ENCODE peak calls at places on chromosome 3, in four cellular contexts. One of them, this sample, is unnamed.
A peak's percentile ranks its signal among the peaks of the same experiment; 100 is the strongest.

GRCh38 chr3:113985526-113985925 is 37.7 kb downstream of the ZDHHC23 start:
- DNase-seq in WERI-Rb-1: no peak
- DNase-seq in AG04450: no peak
- DNase-seq in prostate gland: no peak
- DNase-seq in this sample: no peak

GRCh38 chr3:135760581-135760980 is 204.9 kb upstream of the PPP2R3A start:
- DNase-seq in AG04450: no peak
- DNase-seq in WERI-Rb-1: no peak
- DNase-seq in prostate gland: no peak
- DNase-seq in this sample: no peak

GRCh38 chr3:14225421-14225820 is 46.8 kb downstream of the LSM3 start:
- DNase-seq in WERI-Rb-1: no peak
- DNase-seq in prostate gland: no peak
- DNase-seq in AG04450: no peak
- DNase-seq in this sample: no peak

GRCh38 chr3:16807441-16807840 is 77.3 kb upstream of the PLCL2 start:
- DNase-seq in WERI-Rb-1: no peak
- DNase-seq in prostate gland: no peak
- DNase-seq in AG04450: no peak
- DNase-seq in this sample: no peak

GRCh38 chr3:102104093-102104492 is 254.8 kb downstream of the NFKBIZ start:
- DNase-seq in WERI-Rb-1: no peak
- DNase-seq in AG04450: no peak
- DNase-seq in prostate gland: no peak
- DNase-seq in this sample: no peak

GRCh38 chr3:165775824-165776223 is 61.4 kb downstream of the BCHE start:
- DNase-seq in prostate gland: no peak
- DNase-seq in WERI-Rb-1: no peak
- DNase-seq in AG04450: no peak
- DNase-seq in this sample: no peak

GRCh38 chr3:194957743-194958240 is 272.1 kb downstream of the FAM43A start:
- DNase-seq in AG04450: no peak
- DNase-seq in prostate gland: no peak
- DNase-seq in WERI-Rb-1: peak; percentile 10
- DNase-seq in this sample: no peak

GRCh38 chr3:119235151-119235550 is 5.5 kb downstream of the B4GALT4 start:
- DNase-seq in WERI-Rb-1: no peak
- DNase-seq in prostate gland: no peak
- DNase-seq in AG04450: no peak
- DNase-seq in this sample: no peak

GRCh38 chr3:5568451-5568850 is 380.9 kb downstream of the EDEM1 start:
- DNase-seq in prostate gland: no peak
- DNase-seq in WERI-Rb-1: no peak
- DNase-seq in AG04450: no peak
- DNase-seq in this sample: no peak

GRCh38 chr3:53101956-53102355 is 28.3 kb downstream of the RFT1 start:
- DNase-seq in AG04450: no peak
- DNase-seq in WERI-Rb-1: no peak
- DNase-seq in prostate gland: no peak
- DNase-seq in this sample: no peak

GRCh38 chr3:184336484-184337230 is 743 bp upstream of the FAM131A start:
- DNase-seq in prostate gland: peak; percentile 23
- DNase-seq in WERI-Rb-1: no peak
- DNase-seq in AG04450: no peak
- DNase-seq in this sample: peak; percentile 53

GRCh38 chr3:194166682-194167479 is 30.9 kb downstream of the HES1 start:
- DNase-seq in WERI-Rb-1: peak; percentile 58
- DNase-seq in AG04450: no peak
- DNase-seq in prostate gland: peak; percentile 55
- DNase-seq in this sample: no peak

GRCh38 chr3:139520028-139520737 is 19.4 kb downstream of the RBP1 start:
- DNase-seq in AG04450: no peak
- DNase-seq in prostate gland: no peak
- DNase-seq in WERI-Rb-1: peak; percentile 49
- DNase-seq in this sample: no peak

GRCh38 chr3:72590732-72591192 is 257.5 kb downstream of the SHQ1 start:
- DNase-seq in WERI-Rb-1: no peak
- DNase-seq in prostate gland: no peak
- DNase-seq in AG04450: no peak
- DNase-seq in this sample: no peak

GRCh38 chr3:25489858-25490591 is 62.0 kb downstream of the RARB start:
- DNase-seq in AG04450: no peak
- DNase-seq in prostate gland: no peak
- DNase-seq in WERI-Rb-1: no peak
- DNase-seq in this sample: no peak

GRCh38 chr3:29167180-29167579 is 113.7 kb upstream of the RBMS3 start:
- DNase-seq in AG04450: peak; percentile 20
- DNase-seq in prostate gland: no peak
- DNase-seq in WERI-Rb-1: no peak
- DNase-seq in this sample: no peak
- H3K4me3 ChIP-seq in AG04450: no peak overlapping the region
- H3K4me3 ChIP-seq in prostate gland: no peak overlapping the region
- H3K4me3 ChIP-seq in WERI-Rb-1: no peak overlapping the region
- H3K4me3 ChIP-seq in this sample: no peak overlapping the region

DNA sequence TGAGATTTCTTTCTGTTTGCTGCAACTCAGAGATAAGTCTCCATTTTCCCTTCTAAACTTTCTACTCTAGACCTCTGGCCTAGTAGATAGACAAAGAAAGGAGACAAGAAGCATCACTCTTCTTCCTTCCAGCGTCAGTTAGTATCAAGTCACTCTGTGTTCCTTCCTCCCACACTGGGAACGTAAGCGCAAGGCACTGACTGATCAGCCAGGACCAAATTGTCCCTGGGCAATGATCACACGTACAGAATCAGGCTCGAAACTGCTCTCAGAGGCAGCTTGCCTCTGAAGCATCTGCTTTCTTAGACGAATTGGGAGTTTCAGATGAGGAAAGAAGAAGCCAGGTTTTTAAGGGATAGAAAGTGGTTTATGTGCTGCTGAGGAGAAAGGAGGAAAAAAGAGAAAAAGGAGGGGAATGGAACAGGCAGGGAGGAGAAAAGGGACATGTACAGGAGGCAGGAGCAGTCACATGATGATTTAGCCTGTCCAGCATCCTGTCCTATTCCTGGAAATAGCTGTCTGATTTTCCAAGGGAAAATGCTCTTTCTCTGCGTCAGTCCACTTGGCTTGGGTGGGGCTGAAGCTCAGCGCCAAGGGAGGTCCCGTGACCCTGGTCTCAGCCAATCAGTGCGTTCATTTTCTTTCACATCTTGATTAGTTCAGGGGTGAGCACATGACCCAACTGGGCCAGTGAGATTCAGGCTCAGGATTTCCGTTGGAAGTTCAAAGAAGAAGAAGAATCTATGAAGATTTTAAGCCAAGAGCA is 102.0 kb upstream of the PRICKLE2 start:
- DNase-seq in AG04450: no peak
- DNase-seq in WERI-Rb-1: peak; percentile 64
- DNase-seq in prostate gland: no peak
- DNase-seq in this sample: peak; percentile 29
- H3K4me3 ChIP-seq in AG04450: no peak overlapping the region
- H3K4me3 ChIP-seq in WERI-Rb-1: no peak overlapping the region
- H3K4me3 ChIP-seq in prostate gland: no peak overlapping the region
- H3K4me3 ChIP-seq in this sample: no peak overlapping the region

GRCh38 chr3:174618368-174618767 is 240.8 kb upstream of the NAALADL2 start:
- DNase-seq in WERI-Rb-1: no peak
- DNase-seq in prostate gland: no peak
- DNase-seq in AG04450: no peak
- DNase-seq in this sample: no peak

GRCh38 chr3:174620855-174621457 is 238.2 kb upstream of the NAALADL2 start:
- DNase-seq in WERI-Rb-1: no peak
- DNase-seq in prostate gland: no peak
- DNase-seq in AG04450: no peak
- DNase-seq in this sample: no peak

GRCh38 chr3:174619244-174619643 is 239.9 kb upstream of the NAALADL2 start:
- DNase-seq in WERI-Rb-1: no peak
- DNase-seq in prostate gland: no peak
- DNase-seq in AG04450: no peak
- DNase-seq in this sample: no peak

DNA sequence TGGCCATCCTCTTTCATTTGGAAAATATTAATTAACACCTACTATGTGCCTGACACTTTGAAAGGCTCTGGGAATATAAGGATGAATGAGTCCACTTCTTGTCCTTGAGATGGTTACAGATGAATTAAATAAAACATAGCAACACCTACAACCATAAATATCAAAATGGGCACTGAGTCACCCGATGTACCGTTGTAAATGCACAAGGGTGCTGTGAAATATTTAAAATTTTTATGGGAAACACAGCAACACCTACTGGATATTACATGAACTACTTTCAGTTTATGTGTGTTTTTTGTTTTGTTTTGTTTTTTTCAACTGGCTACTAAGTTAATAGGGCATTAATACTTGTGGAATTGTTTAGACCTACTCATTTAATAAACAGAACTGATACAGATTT is 239.0 kb upstream of the NAALADL2 start:
- DNase-seq in AG04450: no peak
- DNase-seq in WERI-Rb-1: no peak
- DNase-seq in prostate gland: no peak
- DNase-seq in this sample: no peak
- H3K4me3 ChIP-seq in AG04450: no peak overlapping the region
- H3K4me3 ChIP-seq in WERI-Rb-1: no peak overlapping the region
- H3K4me3 ChIP-seq in prostate gland: no peak overlapping the region
- H3K4me3 ChIP-seq in this sample: no peak overlapping the region

GRCh38 chr3:39180546-39181346 is 11.6 kb downstream of the XIRP1 start:
- DNase-seq in AG04450: no peak
- DNase-seq in prostate gland: peak; percentile 97
- DNase-seq in WERI-Rb-1: peak; percentile 89
- DNase-seq in this sample: peak; percentile 90

GRCh38 chr3:39180183-39180545 is 12.2 kb downstream of the XIRP1 start:
- DNase-seq in prostate gland: no peak
- DNase-seq in WERI-Rb-1: no peak
- DNase-seq in AG04450: no peak
- DNase-seq in this sample: no peak

GRCh38 chr3:39177708-39178332 is 14.6 kb downstream of the XIRP1 start:
- DNase-seq in AG04450: peak; percentile 86
- DNase-seq in WERI-Rb-1: peak; percentile 66
- DNase-seq in prostate gland: peak; percentile 91
- DNase-seq in this sample: peak; percentile 95

GRCh38 chr3:39176025-39176714 is 16.2 kb downstream of the XIRP1 start:
- DNase-seq in AG04450: no peak
- DNase-seq in WERI-Rb-1: no peak
- DNase-seq in prostate gland: no peak
- DNase-seq in this sample: no peak

GRCh38 chr3:39178553-39178952 is 13.8 kb downstream of the XIRP1 start:
- DNase-seq in WERI-Rb-1: no peak
- DNase-seq in prostate gland: no peak
- DNase-seq in AG04450: no peak
- DNase-seq in this sample: no peak
- H3K4me3 ChIP-seq in WERI-Rb-1: peak overlapping the region; percentile 63
- H3K4me3 ChIP-seq in prostate gland: peak overlapping the region; percentile 27
- H3K4me3 ChIP-seq in AG04450: no peak overlapping the region
- H3K4me3 ChIP-seq in this sample: no peak overlapping the region

DNA sequence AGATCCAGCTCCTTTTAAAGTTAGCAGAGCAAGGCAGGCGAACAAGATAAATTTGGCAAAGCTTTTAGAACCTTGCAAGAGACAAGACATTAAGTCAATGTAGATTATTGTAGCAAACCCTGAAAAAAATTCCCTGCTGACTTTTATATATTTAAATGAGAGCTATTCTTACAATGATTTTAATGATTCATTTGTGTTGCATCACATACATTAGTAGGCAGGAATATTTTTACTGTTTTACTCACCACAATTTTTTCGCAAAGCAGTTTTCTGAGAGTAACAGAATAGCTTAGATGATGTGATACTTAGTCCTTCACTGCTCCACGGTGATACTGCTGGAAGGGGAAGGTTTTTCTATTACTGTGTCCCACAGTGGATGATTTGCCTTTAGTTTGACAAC is 43.9 kb upstream of the CLRN1 start:
- DNase-seq in AG04450: no peak
- DNase-seq in prostate gland: no peak
- DNase-seq in WERI-Rb-1: no peak
- DNase-seq in this sample: no peak
- H3K4me3 ChIP-seq in AG04450: no peak overlapping the region
- H3K4me3 ChIP-seq in prostate gland: no peak overlapping the region
- H3K4me3 ChIP-seq in WERI-Rb-1: no peak overlapping the region
- H3K4me3 ChIP-seq in this sample: no peak overlapping the region

GRCh38 chr3:186362409-186362757 is 349 bp upstream of the DGKG start:
- DNase-seq in prostate gland: no peak
- DNase-seq in AG04450: no peak
- DNase-seq in WERI-Rb-1: no peak
- DNase-seq in this sample: no peak
- H3K4me3 ChIP-seq in prostate gland: peak overlapping the region; percentile 25
- H3K4me3 ChIP-seq in AG04450: no peak overlapping the region
- H3K4me3 ChIP-seq in WERI-Rb-1: peak overlapping the region; percentile 48
- H3K4me3 ChIP-seq in this sample: peak overlapping the region; percentile 22